ENCODE peak calls at places on chromosome 21, in five cellular contexts. P is left ventricle myocardium inferior; B is naive thymus-derived CD4-positive, alpha-beta T cell; A is CD8-positive, alpha-beta memory T cell; D is esophagus squamous epithelium. K is an unnamed sample.

GRCh38 chr21:34661848-34662247 is 6.9 kb upstream of the CLIC6 start:
- DNase-seq in P (no peak), B (no peak), A (no peak), D (no peak), K (no peak)

GRCh38 chr21:38494254-38494648 is 4.0 kb downstream of the ERG start:
- DNase-seq in P (no peak), B (no peak), A (no peak), D (no peak), K (no peak)

GRCh38 chr21:42724226-42724920 is 71.0 kb downstream of the PDE9A start:
- DNase-seq in P (no peak), B (no peak), A (no peak), D (no peak), K (no peak)

GRCh38 chr21:35084869-35085268 is 35.8 kb upstream of the RUNX1 start:
- DNase-seq in P (no peak), B (no peak), A (no peak), D (no peak), K (no peak)

GRCh38 chr21:39637197-39637970 is 24.6 kb downstream of the B3GALT5 start:
- DNase-seq in P (no peak), B (no peak), A (no peak), D (no peak), K (no peak)

GRCh38 chr21:29938968-29939858 is 583 bp downstream of the GRIK1 start:
- DNase-seq in P (no peak), B (no peak), A (no peak), D (no peak), K (no peak)

GRCh38 chr21:15104470-15104869 is 39.7 kb upstream of the NRIP1 start:
- DNase-seq in P (no peak), B (no peak), A (no peak), D (no peak), K (no peak)

GRCh38 chr21:33406493-33406892 is 3.3 kb downstream of the IFNGR2 start:
- DNase-seq in P (no peak), B (no peak), A (no peak), D (no peak), K (peak; percentile 30)

GRCh38 chr21:35023396-35024070 is 25.6 kb downstream of the RUNX1 start:
- DNase-seq in P (no peak), B (no peak), A (no peak), D (no peak), K (no peak)

GRCh38 chr21:35106246-35106835 is 57.2 kb upstream of the RUNX1 start:
- DNase-seq in P (no peak), B (no peak), A (no peak), D (no peak), K (no peak)

GRCh38 chr21:38987551-38988210 is 182.0 kb downstream of the ETS2 start:
- DNase-seq in P (no peak), B (no peak), A (no peak), D (no peak), K (peak; percentile 47)

GRCh38 chr21:31665397-31665796 is 5.9 kb downstream of the SOD1 start:
- DNase-seq in P (no peak), B (peak; percentile 38), A (no peak), D (no peak), K (no peak)

GRCh38 chr21:35427320-35428040 is 378.4 kb upstream of the RUNX1 start:
- DNase-seq in P (peak; percentile 24), B (no peak), A (no peak), D (no peak), K (no peak)

GRCh38 chr21:32330784-32331311 is 32.2 kb downstream of the MRAP start:
- DNase-seq in P (no peak), B (no peak), A (no peak), D (no peak), K (no peak)

GRCh38 chr21:26795866-26796329 is 49.3 kb downstream of the ADAMTS1 start:
- DNase-seq in P (peak; percentile 37), B (no peak), A (no peak), D (no peak), K (no peak)

GRCh38 chr21:17513214-17514123 is 626 bp downstream of the CXADR start:
- DNase-seq in P (no peak), B (peak; percentile 39), A (no peak), D (no peak), K (no peak)

GRCh38 chr21:39173999-39174398 is 9.3 kb downstream of the PSMG1 start:
- DNase-seq in P (no peak), B (no peak), A (no peak), D (no peak), K (no peak)

GRCh38 chr21:38662224-38662568 is 143.5 kb upstream of the ETS2 start:
- DNase-seq in P (no peak), B (no peak), A (no peak), D (no peak), K (no peak)

GRCh38 chr21:32648165-32648564 is 36.0 kb upstream of the CFAP298 start:
- DNase-seq in P (no peak), B (no peak), A (no peak), D (no peak), K (no peak)

GRCh38 chr21:33157303-33157702 is 72.4 kb upstream of the IFNAR2 start:
- DNase-seq in P (no peak), B (no peak), A (no peak), D (no peak), K (no peak)

GRCh38 chr21:34526618-34527290 is 14.7 kb upstream of the KCNE1 start:
- DNase-seq in P (peak; percentile 72), B (peak; percentile 44), A (no peak), D (no peak), K (peak; percentile 85)

DNA sequence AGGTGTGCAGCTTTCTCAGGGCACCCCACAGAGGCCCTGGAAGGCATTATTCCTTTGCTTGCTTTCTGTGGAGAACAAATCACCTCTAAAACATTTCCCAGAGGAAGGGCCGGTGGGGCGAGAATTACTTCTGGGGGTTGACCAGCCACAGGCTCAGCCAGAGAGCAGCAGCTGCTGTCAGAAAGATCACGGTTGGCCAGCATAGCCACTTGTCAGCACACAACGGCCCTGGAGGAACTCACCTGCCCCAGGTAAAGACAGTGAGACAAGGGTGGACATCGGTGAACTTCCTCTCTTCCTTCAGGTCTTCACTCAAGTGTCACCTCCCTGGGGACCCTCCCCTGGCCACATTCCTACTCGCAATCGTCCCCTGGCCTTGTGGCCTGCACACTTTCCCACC is 69.5 kb upstream of the CLDN14 start:
- DNase-seq in P (no peak), B (no peak), A (no peak), D (no peak), K (no peak)
- H3K27me3 ChIP-seq in P (peaks cover 48% of the 10 kb centered on the region), B (no peaks in the 10 kb centered on the region), A (no peaks in the 10 kb centered on the region), D (no peaks in the 10 kb centered on the region), K (peaks cover 1% of the 10 kb centered on the region)

DNA sequence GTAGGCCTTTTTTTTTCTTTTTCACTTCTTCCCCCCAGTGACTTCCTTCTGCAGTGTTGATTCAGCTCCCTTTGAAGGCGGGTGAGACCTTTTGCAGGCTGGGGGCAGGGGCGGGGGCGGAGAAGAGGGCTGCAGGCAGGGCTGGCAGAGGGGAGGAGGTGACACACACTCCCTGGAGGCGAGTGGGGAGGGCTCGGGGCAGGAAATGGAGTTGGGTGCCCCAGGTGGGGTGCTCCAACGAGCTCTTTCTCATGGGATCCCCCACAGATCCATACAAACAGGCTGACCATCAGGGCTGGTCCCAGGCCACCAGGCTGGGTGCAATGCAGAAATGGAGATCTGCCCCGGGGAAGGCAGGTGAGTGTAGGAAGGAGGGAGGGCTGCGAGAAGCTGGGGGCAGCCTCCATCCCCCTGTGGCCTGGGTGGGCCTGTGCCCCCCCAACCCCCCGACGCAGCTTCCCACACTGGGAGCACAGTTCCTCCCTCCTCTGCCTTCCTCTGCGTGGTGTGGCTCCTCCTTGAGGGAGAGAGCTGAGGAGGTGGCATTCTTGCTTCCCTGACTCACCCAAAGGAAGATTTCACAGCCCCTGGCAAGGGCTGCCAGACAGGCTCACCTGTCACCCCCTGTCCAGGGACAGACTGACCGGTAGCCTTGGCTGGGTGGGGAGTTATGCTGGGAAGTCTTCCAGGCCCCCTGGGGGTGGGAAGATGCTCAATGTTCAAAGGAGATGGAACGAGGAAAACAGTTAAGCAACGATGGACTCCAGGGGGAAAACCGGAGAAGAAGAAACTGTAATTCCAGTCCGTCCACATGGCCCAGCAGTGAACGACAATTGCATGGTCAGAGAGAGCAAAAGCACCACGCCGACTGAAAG is 7.1 kb upstream of the ITGB2 start:
- DNase-seq in P (peak; percentile 46), B (peak; percentile 81), A (peak; percentile 81), D (no peak), K (peak; percentile 78)
- H3K27ac ChIP-seq in P (peak overlapping the region; percentile 23), B (peak overlapping the region; percentile 79), A (peak overlapping the region; percentile 70), D (peak overlapping the region; percentile 47), K (no peak overlapping the region)

GRCh38 chr21:45863751-45864150 is 117.8 kb upstream of the COL6A1 start:
- DNase-seq in P (no peak), B (no peak), A (no peak), D (no peak), K (peak; percentile 31)

GRCh38 chr21:45861156-45861870 is 120.3 kb upstream of the COL6A1 start:
- DNase-seq in P (no peak), B (no peak), A (no peak), D (no peak), K (peak; percentile 61)

GRCh38 chr21:45862544-45863207 is 118.9 kb upstream of the COL6A1 start:
- DNase-seq in P (no peak), B (peak; percentile 8), A (no peak), D (no peak), K (no peak)

GRCh38 chr21:45864436-45864835 is 117.1 kb upstream of the COL6A1 start:
- DNase-seq in P (no peak), B (no peak), A (no peak), D (no peak), K (no peak)

DNA sequence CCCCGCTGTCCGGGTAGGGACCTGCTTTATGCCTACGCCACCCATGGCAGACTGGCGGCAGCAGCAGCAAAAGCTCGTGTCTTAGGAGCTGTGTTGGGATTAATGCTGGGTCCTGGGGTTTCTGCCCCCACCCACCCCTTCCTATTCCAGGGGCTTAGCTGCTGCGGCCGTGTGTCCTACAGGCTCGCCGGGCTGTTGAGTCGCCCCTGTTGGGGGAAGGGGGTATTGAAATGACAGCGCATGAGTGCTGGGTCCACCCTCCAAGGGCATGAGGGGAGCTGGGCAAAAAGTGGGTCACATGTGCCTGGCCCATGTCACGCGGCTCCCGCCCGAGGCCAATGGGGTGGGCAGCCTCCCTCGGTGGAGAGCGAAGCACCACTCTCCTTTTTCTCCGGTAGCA is 118.3 kb upstream of the COL6A1 start:
- DNase-seq in P (no peak), B (peak; percentile 19), A (no peak), D (no peak), K (peak; percentile 52)
- H3K27me3 ChIP-seq in P (peaks cover 36% of the 10 kb centered on the region), B (no peaks in the 10 kb centered on the region), A (no peaks in the 10 kb centered on the region), D (no peaks in the 10 kb centered on the region), K (no peaks in the 10 kb centered on the region)

GRCh38 chr21:41593051-41593783 is 85.3 kb upstream of the TMPRSS2 start:
- DNase-seq in P (no peak), B (no peak), A (no peak), D (no peak), K (no peak)
- H3K27ac ChIP-seq in P (no peak overlapping the region), B (no peak overlapping the region), A (no peak overlapping the region), D (no peak overlapping the region), K (no peak overlapping the region)

DNA sequence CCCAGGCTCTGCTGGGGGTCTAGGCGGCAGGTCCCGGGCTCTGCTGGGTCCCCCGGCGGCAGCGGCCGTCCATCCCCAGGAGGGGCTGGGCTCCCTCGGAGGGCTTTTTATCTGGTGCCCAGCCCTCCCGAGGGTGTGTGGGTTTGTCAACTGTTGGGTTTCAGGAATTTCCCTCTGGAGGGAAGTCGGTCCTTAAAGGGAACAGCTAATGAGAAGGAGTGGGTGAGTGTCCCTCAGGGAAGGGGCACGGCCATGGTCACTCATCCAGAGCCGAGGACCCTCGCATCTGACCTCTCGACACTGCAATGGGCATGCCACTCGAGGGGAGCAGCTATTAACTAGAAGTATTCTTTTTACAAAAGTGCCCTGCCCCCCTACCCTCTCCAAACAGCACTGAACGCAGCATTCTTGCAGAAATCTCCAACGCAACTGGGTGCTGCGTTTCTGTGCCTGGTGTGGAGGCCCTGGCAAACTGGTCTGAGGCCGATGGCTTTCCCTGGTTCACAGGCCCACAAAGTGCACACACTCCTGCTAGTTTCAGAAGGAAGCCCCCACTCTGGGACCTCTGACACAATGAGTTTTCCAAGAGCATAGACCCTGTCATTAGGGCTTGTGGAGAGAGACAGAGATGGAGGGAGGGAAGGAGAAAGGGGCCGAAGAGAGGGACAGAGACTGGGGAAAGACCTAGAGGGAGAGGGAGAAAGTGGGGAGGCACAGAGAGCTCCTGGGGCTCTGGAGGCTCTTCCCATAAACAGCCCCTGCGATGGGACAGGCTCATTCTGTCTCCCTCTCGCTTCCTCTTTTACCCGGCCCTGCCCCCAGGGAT is 1.0 kb upstream of the TSPEAR start:
- DNase-seq in P (no peak), B (no peak), A (no peak), D (no peak), K (peak; percentile 13)
- H3K27me3 ChIP-seq in P (peaks cover 74% of the 10 kb centered on the region), B (peaks cover 8% of the 10 kb centered on the region), A (peaks cover 58% of the 10 kb centered on the region), D (peaks cover 37% of the 10 kb centered on the region), K (no peaks in the 10 kb centered on the region)